ENCODE peak calls at places on chromosomes 3 and 15, in ten cellular contexts. W, R, P, C, X, G, T, S, I and E are unnamed samples.
A peak's percentile ranks its signal among the peaks of the same experiment; 100 is the strongest.

GRCh38 chr15:66389859-66390382 is 3.2 kb downstream of the MAP2K1 start:
- DNase-seq in W (peak; percentile 67), R (no peak), P (peak; percentile 12), C (no peak), X (no peak), G (no peak), T (no peak), S (no peak), I (no peak), E (no peak)

GRCh38 chr15:80636675-80637074 is 58.4 kb upstream of the ABHD17C start:
- DNase-seq in W (no peak), R (no peak), P (no peak), C (peak; percentile 51), X (no peak), G (no peak), T (no peak), S (no peak), I (no peak), E (no peak)

GRCh38 chr3:38031022-38031994 is 1.9 kb upstream of the PLCD1 start:
- DNase-seq in W (no peak), R (peak; percentile 54), P (no peak), C (peak; percentile 71), X (peak; percentile 80), G (no peak), T (no peak), S (no peak), I (no peak), E (no peak)

GRCh38 chr15:37059051-37059450 is 41.3 kb downstream of the MEIS2 start:
- DNase-seq in W (no peak), R (no peak), P (peak; percentile 93), C (no peak), X (no peak), G (no peak), T (no peak), S (no peak), I (no peak), E (peak; percentile 68)

GRCh38 chr3:193605876-193606275 is 12.9 kb downstream of the OPA1 start:
- DNase-seq in W (peak; percentile 64), R (no peak), P (peak; percentile 65), C (peak; percentile 55), X (peak; percentile 44), G (peak; percentile 55), T (no peak), S (no peak), I (no peak), E (peak; percentile 70)

GRCh38 chr3:196240424-196240823 is 24.1 kb downstream of the SLC51A start:
- DNase-seq in W (no peak), R (no peak), P (no peak), C (no peak), X (no peak), G (no peak), T (no peak), S (no peak), I (no peak), E (no peak)

GRCh38 chr15:65939901-65940617 is 70.8 kb downstream of the RAB11A start:
- DNase-seq in W (no peak), R (no peak), P (peak; percentile 79), C (peak; percentile 52), X (no peak), G (no peak), T (peak; percentile 33), S (no peak), I (peak; percentile 94), E (peak; percentile 42)

GRCh38 chr3:184003187-184003967 is 14.3 kb downstream of the ABCC5 start:
- DNase-seq in W (no peak), R (no peak), P (peak; percentile 81), C (no peak), X (no peak), G (no peak), T (no peak), S (no peak), I (peak; percentile 37), E (peak; percentile 78)

GRCh38 chr15:58114812-58115211 is 23.4 kb upstream of the AQP9 start:
- DNase-seq in W (no peak), R (no peak), P (no peak), C (no peak), X (no peak), G (no peak), T (no peak), S (no peak), I (no peak), E (no peak)

GRCh38 chr15:58114388-58114787 is 23.8 kb upstream of the AQP9 start:
- DNase-seq in W (no peak), R (no peak), P (no peak), C (no peak), X (no peak), G (no peak), T (no peak), S (no peak), I (no peak), E (no peak)

GRCh38 chr15:58118272-58118671 is 19.9 kb upstream of the AQP9 start:
- DNase-seq in W (no peak), R (no peak), P (no peak), C (no peak), X (no peak), G (no peak), T (no peak), S (no peak), I (no peak), E (no peak)

GRCh38 chr15:58117619-58118018 is 20.6 kb upstream of the AQP9 start:
- DNase-seq in W (no peak), R (no peak), P (no peak), C (no peak), X (no peak), G (no peak), T (no peak), S (no peak), I (no peak), E (no peak)

DNA sequence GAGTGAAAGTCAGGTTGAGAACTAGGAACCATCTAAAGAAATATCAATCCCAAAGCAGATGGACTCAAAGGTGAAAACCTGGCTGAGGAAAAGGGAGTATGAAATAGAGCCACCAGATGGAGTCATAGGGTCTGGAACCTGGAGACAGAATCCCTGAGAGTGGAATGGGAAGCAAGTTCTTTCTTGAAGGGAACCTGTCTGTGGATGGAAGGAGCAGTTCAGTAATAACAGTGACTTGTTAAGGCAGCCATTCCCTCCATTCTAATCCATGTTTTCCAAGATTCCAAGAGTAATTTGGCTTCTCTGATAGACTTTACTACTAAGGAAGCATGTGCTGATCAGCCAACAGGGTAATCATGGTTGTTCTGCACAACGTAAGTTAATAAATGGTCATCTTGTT is 22.5 kb upstream of the AQP9 start:
- DNase-seq in W (no peak), R (no peak), P (no peak), C (no peak), X (no peak), G (peak; percentile 7), T (no peak), S (no peak), I (no peak), E (peak; percentile 9)
- TF ChIP-seq CTCF in W (no peak), R (no peak), P (no peak), C (no peak), X (peak; percentile 36), G (peak; percentile 22), T (peak; percentile 53), S (no peak), I (peak; percentile 38), E (peak; percentile 40)

GRCh38 chr15:101167791-101168462 is 83.9 kb downstream of the CHSY1 start:
- DNase-seq in W (peak; percentile 26), R (peak; percentile 60), P (peak; percentile 97), C (peak; percentile 42), X (no peak), G (no peak), T (peak; percentile 72), S (no peak), I (peak; percentile 34), E (peak; percentile 96)

GRCh38 chr15:101168898-101169297 is 83.0 kb downstream of the CHSY1 start:
- DNase-seq in W (no peak), R (no peak), P (no peak), C (no peak), X (no peak), G (no peak), T (no peak), S (no peak), I (no peak), E (no peak)

GRCh38 chr15:101167366-101167790 is 84.5 kb downstream of the CHSY1 start:
- DNase-seq in W (no peak), R (no peak), P (peak; percentile 50), C (no peak), X (no peak), G (no peak), T (no peak), S (no peak), I (no peak), E (peak; percentile 47)

GRCh38 chr15:101169457-101170071 is 82.3 kb downstream of the CHSY1 start:
- DNase-seq in W (no peak), R (no peak), P (peak; percentile 69), C (no peak), X (no peak), G (no peak), T (no peak), S (no peak), I (no peak), E (no peak)

GRCh38 chr15:101168463-101168824 is 83.4 kb downstream of the CHSY1 start:
- DNase-seq in W (no peak), R (no peak), P (peak; percentile 65), C (peak; percentile 45), X (no peak), G (no peak), T (peak; percentile 56), S (no peak), I (no peak), E (no peak)
- H3K4me3 ChIP-seq in W (no peak overlapping the region), R (no peak overlapping the region), P (no peak overlapping the region), C (no peak overlapping the region), X (no peak overlapping the region), G (no peak overlapping the region), T (peak overlapping the region; percentile 41), S (no peak overlapping the region), I (no peak overlapping the region), E (no peak overlapping the region)

GRCh38 chr3:47781326-47781684 is 388 bp downstream of the SMARCC1 start:
- DNase-seq in W (peak; percentile 74), R (peak; percentile 82), P (no peak), C (peak; percentile 63), X (peak; percentile 55), G (peak; percentile 86), T (peak; percentile 70), S (peak; percentile 38), I (no peak), E (peak; percentile 42)

GRCh38 chr3:47780727-47781325 is 867 bp downstream of the SMARCC1 start:
- DNase-seq in W (no peak), R (no peak), P (peak; percentile 32), C (no peak), X (no peak), G (peak; percentile 30), T (no peak), S (no peak), I (no peak), E (peak; percentile 45)

GRCh38 chr3:47782538-47783308 is 1.0 kb upstream of the SMARCC1 start:
- DNase-seq in W (peak; percentile 75), R (no peak), P (no peak), C (no peak), X (no peak), G (no peak), T (no peak), S (peak; percentile 39), I (no peak), E (no peak)

GRCh38 chr3:47783673-47784072 is 2.0 kb upstream of the SMARCC1 start:
- DNase-seq in W (no peak), R (no peak), P (no peak), C (no peak), X (no peak), G (no peak), T (no peak), S (no peak), I (no peak), E (no peak)

GRCh38 chr3:47781685-47782537 is at the start of gene SMARCC1:
- DNase-seq in W (peak; percentile 99), R (peak; percentile 99), P (peak; percentile 97), C (peak; percentile 99), X (peak; percentile 98), G (peak; percentile 99), T (peak; percentile 98), S (peak; percentile 95), I (peak; percentile 82), E (peak; percentile 97)
- TF ChIP-seq CTCF in W (no peak), R (peak; percentile 17), P (no peak), C (no peak), X (peak; percentile 28), G (no peak), T (peak; percentile 2), S (no peak), I (peak; percentile 3), E (no peak)

DNA sequence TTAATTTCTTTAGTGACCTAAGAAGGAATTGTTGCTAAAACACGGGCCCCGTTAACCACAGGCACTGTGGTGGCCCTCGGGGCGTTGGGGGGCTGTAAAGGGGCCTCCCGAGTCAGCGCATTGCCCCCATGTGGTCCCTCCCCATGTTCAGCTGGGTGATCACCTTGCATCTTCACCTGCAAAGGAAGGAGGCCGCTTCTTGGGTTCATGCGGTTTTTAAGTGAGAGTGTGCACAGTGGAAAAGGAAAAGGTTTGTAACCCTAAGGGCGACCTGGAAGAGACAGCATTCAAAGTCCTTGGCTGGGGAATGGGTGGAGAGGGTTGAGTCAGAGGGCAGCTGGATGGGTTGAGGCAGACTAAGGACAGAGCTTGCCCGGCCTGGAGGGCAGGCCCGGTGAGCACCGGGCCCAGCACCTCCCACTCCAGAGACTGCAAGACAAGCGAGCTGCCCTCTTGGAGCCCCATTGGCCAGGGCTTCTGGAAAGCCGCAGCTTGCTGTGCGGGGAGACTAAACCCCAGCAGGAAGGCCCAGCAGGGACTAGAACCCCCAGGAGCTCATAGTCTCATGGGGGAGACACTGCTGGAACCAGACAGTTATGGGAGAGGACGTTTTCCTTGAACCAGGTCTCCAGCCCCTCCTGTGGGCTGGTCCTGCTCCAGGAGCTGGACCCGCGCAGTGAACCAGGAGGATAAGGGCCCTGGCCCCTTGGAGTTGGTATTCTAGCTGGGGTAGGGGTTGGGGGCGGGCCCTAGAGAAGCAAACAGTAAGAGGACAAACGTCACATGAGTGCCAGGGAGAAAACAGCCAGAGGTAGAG is 59.2 kb downstream of the RGMA start:
- DNase-seq in W (no peak), R (no peak), P (peak; percentile 31), C (no peak), X (no peak), G (no peak), T (no peak), S (no peak), I (no peak), E (peak; percentile 30)
- H3K4me3 ChIP-seq in W (no peak overlapping the region), R (no peak overlapping the region), P (no peak overlapping the region), C (no peak overlapping the region), X (no peak overlapping the region), G (no peak overlapping the region), T (no peak overlapping the region), S (no peak overlapping the region), I (no peak overlapping the region), E (no peak overlapping the region)